ENCODE peak calls at places on chromosomes 4 and X, in eight cellular contexts. S, A, K, R, Y, I, J and V are unnamed samples.

GRCh38 chr4:153804742-153805141 is 15.9 kb upstream of the SFRP2 start:
- DNase-seq in K (no peak), I (peak), S (no peak), Y (no peak), J (no peak), A (no peak), R (no peak), V (no peak)

GRCh38 chrX:102651242-102651967 is at the start of gene GPRASP1:
- DNase-seq in K (peak), J (no peak), R (peak), I (peak), S (no peak), A (peak), Y (no peak), V (peak)

GRCh38 chr4:41294445-41295062 is 37.8 kb downstream of the UCHL1 start:
- DNase-seq in I (no peak), A (no peak), S (no peak), J (no peak), K (no peak), R (no peak), Y (no peak), V (no peak)

GRCh38 chr4:16126714-16127113 is 42.9 kb upstream of the PROM1 start:
- DNase-seq in Y (no peak), R (no peak), K (no peak), A (no peak), J (no peak), I (no peak), S (no peak), V (no peak)

GRCh38 chrX:11944486-11944885 is 186.4 kb downstream of the MSL3 start:
- DNase-seq in J (no peak), Y (no peak), R (no peak), S (no peak), A (peak), I (peak), K (no peak), V (peak)

GRCh38 chrX:10847333-10847732 is 226.9 kb upstream of the MID1 start:
- DNase-seq in A (no peak), I (peak), R (no peak), J (no peak), S (no peak), Y (no peak), K (no peak), V (peak)

GRCh38 chr4:28709821-28710330 is 1849.2 kb downstream of the STIM2 start:
- DNase-seq in Y (no peak), R (no peak), J (no peak), K (no peak), S (no peak), A (peak), I (no peak), V (no peak)

GRCh38 chr4:7727727-7728126 is 211.9 kb downstream of the AFAP1 start:
- DNase-seq in Y (no peak), A (no peak), S (no peak), J (no peak), I (peak), K (no peak), R (no peak), V (peak)

GRCh38 chr4:1092983-1093361 is 20.4 kb downstream of the RNF212 start:
- DNase-seq in K (no peak), S (no peak), Y (no peak), J (no peak), R (no peak), A (no peak), I (no peak), V (no peak)

GRCh38 chr4:89000844-89001360 is 56.1 kb downstream of the FAM13A start:
- DNase-seq in I (peak), Y (no peak), J (no peak), R (no peak), K (no peak), S (no peak), A (peak), V (peak)

GRCh38 chr4:126603210-126603609 is 1029.5 kb upstream of the INTU start:
- DNase-seq in S (no peak), Y (no peak), J (no peak), I (no peak), K (no peak), R (no peak), A (no peak), V (no peak)

GRCh38 chr4:3422808-3423297 is 18.9 kb upstream of the HGFAC start:
- DNase-seq in I (no peak), A (no peak), K (no peak), R (no peak), J (no peak), Y (no peak), S (no peak), V (no peak)

GRCh38 chrX:8692886-8693285 is 39.1 kb downstream of the ANOS1 start:
- DNase-seq in S (no peak), A (no peak), I (no peak), Y (no peak), R (no peak), J (no peak), K (no peak), V (no peak)

GRCh38 chrX:7112071-7112470 is 35.4 kb upstream of the STS start:
- DNase-seq in A (no peak), I (no peak), K (no peak), Y (no peak), R (no peak), J (no peak), S (no peak), V (no peak)

GRCh38 chr4:53194727-53195126 is 171.1 kb downstream of the SCFD2 start:
- DNase-seq in S (no peak), A (no peak), Y (no peak), K (no peak), J (no peak), I (no peak), R (no peak), V (no peak)

GRCh38 chr4:25065451-25065850 is 34.7 kb upstream of the LGI2 start:
- DNase-seq in Y (no peak), S (no peak), I (no peak), A (no peak), R (no peak), K (no peak), J (no peak), V (no peak)

GRCh38 chrX:3286196-3286920 is 60.1 kb downstream of the MXRA5 start:
- DNase-seq in I (peak), R (no peak), A (peak), K (no peak), S (peak), J (no peak), Y (no peak), V (peak)

GRCh38 chr4:85761803-85762202 is 286.9 kb downstream of the ARHGAP24 start:
- DNase-seq in R (peak), S (no peak), J (no peak), K (no peak), Y (no peak), A (peak), I (peak), V (peak)

GRCh38 chr4:47835489-47835888 is 2.4 kb downstream of the CORIN start:
- DNase-seq in I (peak), S (no peak), A (peak), J (no peak), R (no peak), Y (no peak), K (no peak), V (no peak)
- H3K4me3 ChIP-seq in I (no peak), S (no peak), A (no peak), J (no peak), R (no peak), Y (no peak), K (no peak), V (no peak)

GRCh38 chr4:112735474-112735951 is 98.6 kb downstream of the LARP7 start:
- DNase-seq in S (no peak), I (no peak), J (no peak), K (no peak), A (no peak), Y (no peak), R (no peak), V (no peak)
- TF ChIP-seq CTCF in S (no peak), I (no peak), J (no peak), K (no peak), A (no peak), Y (no peak), R (no peak), V (no peak)

GRCh38 chr4:142265536-142265935 is 580.6 kb downstream of the INPP4B start:
- DNase-seq in Y (no peak), A (peak), K (no peak), J (peak), S (peak), I (peak), R (peak), V (peak)

GRCh38 chr4:142262956-142263355 is 583.1 kb downstream of the INPP4B start:
- DNase-seq in J (no peak), A (no peak), I (no peak), S (no peak), R (no peak), Y (no peak), K (no peak), V (no peak)

GRCh38 chr4:142264961-142265360 is 581.1 kb downstream of the INPP4B start:
- DNase-seq in I (peak), S (peak), A (peak), R (no peak), K (no peak), Y (no peak), J (no peak), V (peak)

GRCh38 chr4:142267101-142267500 is 579.0 kb downstream of the INPP4B start:
- DNase-seq in S (no peak), K (no peak), A (no peak), I (no peak), J (no peak), R (no peak), Y (no peak), V (peak)

DNA sequence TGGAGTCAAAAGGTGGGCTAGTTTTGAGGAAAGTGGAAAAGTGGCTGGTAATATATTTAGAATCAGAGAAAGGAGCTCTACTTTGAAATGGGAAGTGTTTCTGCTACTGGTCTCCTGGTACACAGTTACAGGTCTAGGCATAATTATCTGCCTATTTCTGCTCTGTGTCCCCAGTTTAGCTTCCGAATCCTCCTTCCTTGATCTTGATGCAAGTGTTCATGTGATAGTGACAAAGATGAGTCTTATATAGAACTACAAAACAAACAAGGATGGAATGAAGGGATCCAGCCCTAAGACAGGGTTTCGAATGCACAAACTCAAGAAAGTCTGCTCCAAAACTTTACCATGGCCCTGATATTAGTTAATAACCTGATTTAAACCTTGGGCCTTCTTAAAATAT is 580.2 kb downstream of the INPP4B start:
- DNase-seq in I (no peak), R (no peak), Y (no peak), J (no peak), A (no peak), S (no peak), K (no peak), V (no peak)
- H3K4me3 ChIP-seq in I (no peak), R (no peak), Y (no peak), J (no peak), A (no peak), S (no peak), K (no peak), V (no peak)

GRCh38 chrX:105189093-105189492 is 31.4 kb downstream of the TEX13A start:
- DNase-seq in J (no peak), A (no peak), I (no peak), K (no peak), S (no peak), R (no peak), Y (no peak), V (no peak)

GRCh38 chrX:105191878-105192277 is 28.6 kb downstream of the TEX13A start:
- DNase-seq in R (no peak), I (no peak), K (no peak), S (no peak), Y (no peak), A (peak), J (no peak), V (no peak)

DNA sequence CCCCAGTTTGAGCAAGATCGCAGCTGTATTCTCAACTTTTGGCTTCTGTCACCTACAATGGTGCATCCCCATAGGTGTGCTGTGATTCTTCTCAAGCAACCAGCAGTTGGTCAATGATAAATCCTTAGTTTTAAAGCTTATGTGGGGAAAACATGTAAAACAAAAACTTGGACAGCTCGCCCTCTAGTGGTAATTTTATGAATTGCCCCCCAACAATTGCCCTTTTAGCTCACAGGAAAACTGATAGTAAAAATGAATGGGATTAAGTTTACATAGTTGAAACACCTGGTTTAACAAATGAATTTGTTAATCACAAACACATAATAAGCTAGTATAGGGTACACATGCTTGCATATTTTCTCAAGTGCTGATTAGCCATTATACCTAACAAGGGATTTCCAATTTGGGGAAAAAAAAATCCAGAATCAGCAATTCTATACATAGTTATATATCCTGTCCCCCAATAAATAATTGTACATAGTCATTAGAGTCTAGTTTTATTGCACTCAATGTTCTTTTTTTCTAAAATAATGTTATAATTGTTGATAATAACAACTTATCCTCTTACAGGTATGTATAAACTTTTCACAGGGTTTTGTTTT is 30.1 kb downstream of the TEX13A start:
- DNase-seq in I (peak), S (no peak), J (peak), K (no peak), A (peak), R (peak), Y (no peak), V (peak)
- TF ChIP-seq CTCF in I (peak), S (peak), J (peak), K (peak), A (peak), R (peak), Y (peak), V (peak)